ENCODE peak calls at places on chromosomes 12 and 14, in six cellular contexts. One of them, this sample, is unnamed.

GRCh38 chr12:30643366-30643765 is 52.3 kb downstream of the IPO8 start:
- DNase-seq in psoas muscle: no peak
- DNase-seq in activated T-helper 1 cell treated with anti-CD3 and anti-CD28 coated beads, Interleukin-12 subunit alpha, Interleukin-12 subunit beta, Interleukin-2, Interleukin-4 antibody, amounts not matched to agents 30 ng/mL and 10 ng/mL and 1 ng/mL, durations not matched to agents 14 hours and 24 hours and 36 hours: no peak
- DNase-seq in lung: no peak
- DNase-seq in GF-D8: no peak
- DNase-seq in SW480: no peak
- DNase-seq in this sample: peak

GRCh38 chr14:94769413-94770250 is at the start of gene GSC:
- DNase-seq in lung: no peak
- DNase-seq in SW480: peak
- DNase-seq in activated T-helper 1 cell treated with anti-CD3 and anti-CD28 coated beads, Interleukin-12 subunit alpha, Interleukin-12 subunit beta, Interleukin-2, Interleukin-4 antibody, amounts not matched to agents 30 ng/mL and 10 ng/mL and 1 ng/mL, durations not matched to agents 14 hours and 24 hours and 36 hours: no peak
- DNase-seq in psoas muscle: peak
- DNase-seq in GF-D8: no peak
- DNase-seq in this sample: peak

GRCh38 chr14:64692597-64693350 is 11.4 kb upstream of the PLEKHG3 start:
- DNase-seq in lung: no peak
- DNase-seq in SW480: no peak
- DNase-seq in GF-D8: no peak
- DNase-seq in psoas muscle: no peak
- DNase-seq in activated T-helper 1 cell treated with anti-CD3 and anti-CD28 coated beads, Interleukin-12 subunit alpha, Interleukin-12 subunit beta, Interleukin-2, Interleukin-4 antibody, amounts not matched to agents 30 ng/mL and 10 ng/mL and 1 ng/mL, durations not matched to agents 14 hours and 24 hours and 36 hours: no peak
- DNase-seq in this sample: no peak

GRCh38 chr12:110180591-110181005 is 56.4 kb downstream of the IFT81 start:
- DNase-seq in psoas muscle: no peak
- DNase-seq in SW480: no peak
- DNase-seq in GF-D8: no peak
- DNase-seq in activated T-helper 1 cell treated with anti-CD3 and anti-CD28 coated beads, Interleukin-12 subunit alpha, Interleukin-12 subunit beta, Interleukin-2, Interleukin-4 antibody, amounts not matched to agents 30 ng/mL and 10 ng/mL and 1 ng/mL, durations not matched to agents 14 hours and 24 hours and 36 hours: no peak
- DNase-seq in lung: no peak
- DNase-seq in this sample: no peak

GRCh38 chr12:27936196-27936595 is 36.3 kb downstream of the PTHLH start:
- DNase-seq in lung: no peak
- DNase-seq in psoas muscle: no peak
- DNase-seq in GF-D8: no peak
- DNase-seq in SW480: no peak
- DNase-seq in activated T-helper 1 cell treated with anti-CD3 and anti-CD28 coated beads, Interleukin-12 subunit alpha, Interleukin-12 subunit beta, Interleukin-2, Interleukin-4 antibody, amounts not matched to agents 30 ng/mL and 10 ng/mL and 1 ng/mL, durations not matched to agents 14 hours and 24 hours and 36 hours: no peak
- DNase-seq in this sample: no peak

GRCh38 chr12:8088574-8088973 is 6.5 kb downstream of the NECAP1 start:
- DNase-seq in GF-D8: no peak
- DNase-seq in activated T-helper 1 cell treated with anti-CD3 and anti-CD28 coated beads, Interleukin-12 subunit alpha, Interleukin-12 subunit beta, Interleukin-2, Interleukin-4 antibody, amounts not matched to agents 30 ng/mL and 10 ng/mL and 1 ng/mL, durations not matched to agents 14 hours and 24 hours and 36 hours: peak
- DNase-seq in SW480: no peak
- DNase-seq in lung: no peak
- DNase-seq in psoas muscle: no peak
- DNase-seq in this sample: no peak

GRCh38 chr14:29458547-29458946 is 469.1 kb downstream of the PRKD1 start:
- DNase-seq in psoas muscle: no peak
- DNase-seq in GF-D8: no peak
- DNase-seq in SW480: no peak
- DNase-seq in activated T-helper 1 cell treated with anti-CD3 and anti-CD28 coated beads, Interleukin-12 subunit alpha, Interleukin-12 subunit beta, Interleukin-2, Interleukin-4 antibody, amounts not matched to agents 30 ng/mL and 10 ng/mL and 1 ng/mL, durations not matched to agents 14 hours and 24 hours and 36 hours: no peak
- DNase-seq in lung: no peak
- DNase-seq in this sample: no peak

GRCh38 chr12:107654866-107655265 is 30.7 kb upstream of the PWP1 start:
- DNase-seq in lung: no peak
- DNase-seq in SW480: no peak
- DNase-seq in psoas muscle: no peak
- DNase-seq in GF-D8: no peak
- DNase-seq in activated T-helper 1 cell treated with anti-CD3 and anti-CD28 coated beads, Interleukin-12 subunit alpha, Interleukin-12 subunit beta, Interleukin-2, Interleukin-4 antibody, amounts not matched to agents 30 ng/mL and 10 ng/mL and 1 ng/mL, durations not matched to agents 14 hours and 24 hours and 36 hours: no peak
- DNase-seq in this sample: no peak

GRCh38 chr14:81710232-81710845 is 176.7 kb upstream of the SEL1L start:
- DNase-seq in lung: no peak
- DNase-seq in activated T-helper 1 cell treated with anti-CD3 and anti-CD28 coated beads, Interleukin-12 subunit alpha, Interleukin-12 subunit beta, Interleukin-2, Interleukin-4 antibody, amounts not matched to agents 30 ng/mL and 10 ng/mL and 1 ng/mL, durations not matched to agents 14 hours and 24 hours and 36 hours: no peak
- DNase-seq in psoas muscle: no peak
- DNase-seq in SW480: peak
- DNase-seq in GF-D8: no peak
- DNase-seq in this sample: peak

GRCh38 chr14:29354446-29354845 is 573.2 kb downstream of the PRKD1 start:
- DNase-seq in activated T-helper 1 cell treated with anti-CD3 and anti-CD28 coated beads, Interleukin-12 subunit alpha, Interleukin-12 subunit beta, Interleukin-2, Interleukin-4 antibody, amounts not matched to agents 30 ng/mL and 10 ng/mL and 1 ng/mL, durations not matched to agents 14 hours and 24 hours and 36 hours: no peak
- DNase-seq in SW480: no peak
- DNase-seq in GF-D8: no peak
- DNase-seq in lung: no peak
- DNase-seq in psoas muscle: no peak
- DNase-seq in this sample: no peak

GRCh38 chr12:81610955-81611889 is 147.9 kb downstream of the PPFIA2 start:
- DNase-seq in SW480: peak
- DNase-seq in psoas muscle: no peak
- DNase-seq in GF-D8: no peak
- DNase-seq in activated T-helper 1 cell treated with anti-CD3 and anti-CD28 coated beads, Interleukin-12 subunit alpha, Interleukin-12 subunit beta, Interleukin-2, Interleukin-4 antibody, amounts not matched to agents 30 ng/mL and 10 ng/mL and 1 ng/mL, durations not matched to agents 14 hours and 24 hours and 36 hours: no peak
- DNase-seq in lung: no peak
- DNase-seq in this sample: no peak

GRCh38 chr14:93984987-93985410 is 8.6 kb upstream of the ASB2 start:
- DNase-seq in lung: no peak
- DNase-seq in psoas muscle: peak
- DNase-seq in SW480: peak
- DNase-seq in activated T-helper 1 cell treated with anti-CD3 and anti-CD28 coated beads, Interleukin-12 subunit alpha, Interleukin-12 subunit beta, Interleukin-2, Interleukin-4 antibody, amounts not matched to agents 30 ng/mL and 10 ng/mL and 1 ng/mL, durations not matched to agents 14 hours and 24 hours and 36 hours: no peak
- DNase-seq in GF-D8: no peak
- DNase-seq in this sample: peak

GRCh38 chr12:131057722-131058515 is 104.2 kb downstream of the ADGRD1 start:
- DNase-seq in activated T-helper 1 cell treated with anti-CD3 and anti-CD28 coated beads, Interleukin-12 subunit alpha, Interleukin-12 subunit beta, Interleukin-2, Interleukin-4 antibody, amounts not matched to agents 30 ng/mL and 10 ng/mL and 1 ng/mL, durations not matched to agents 14 hours and 24 hours and 36 hours: no peak
- DNase-seq in SW480: no peak
- DNase-seq in GF-D8: no peak
- DNase-seq in lung: no peak
- DNase-seq in psoas muscle: no peak
- DNase-seq in this sample: no peak

GRCh38 chr12:5044420-5045295 is 979 bp downstream of the KCNA5 start:
- DNase-seq in lung: no peak
- DNase-seq in GF-D8: no peak
- DNase-seq in psoas muscle: no peak
- DNase-seq in SW480: no peak
- DNase-seq in activated T-helper 1 cell treated with anti-CD3 and anti-CD28 coated beads, Interleukin-12 subunit alpha, Interleukin-12 subunit beta, Interleukin-2, Interleukin-4 antibody, amounts not matched to agents 30 ng/mL and 10 ng/mL and 1 ng/mL, durations not matched to agents 14 hours and 24 hours and 36 hours: no peak
- DNase-seq in this sample: no peak

GRCh38 chr12:46187023-46187422 is 81.8 kb downstream of the SLC38A1 start:
- DNase-seq in lung: peak
- DNase-seq in psoas muscle: no peak
- DNase-seq in GF-D8: no peak
- DNase-seq in SW480: no peak
- DNase-seq in activated T-helper 1 cell treated with anti-CD3 and anti-CD28 coated beads, Interleukin-12 subunit alpha, Interleukin-12 subunit beta, Interleukin-2, Interleukin-4 antibody, amounts not matched to agents 30 ng/mL and 10 ng/mL and 1 ng/mL, durations not matched to agents 14 hours and 24 hours and 36 hours: no peak
- DNase-seq in this sample: no peak

GRCh38 chr12:13843841-13844240 is 137.6 kb downstream of the GRIN2B start:
- DNase-seq in psoas muscle: no peak
- DNase-seq in GF-D8: no peak
- DNase-seq in SW480: no peak
- DNase-seq in lung: no peak
- DNase-seq in activated T-helper 1 cell treated with anti-CD3 and anti-CD28 coated beads, Interleukin-12 subunit alpha, Interleukin-12 subunit beta, Interleukin-2, Interleukin-4 antibody, amounts not matched to agents 30 ng/mL and 10 ng/mL and 1 ng/mL, durations not matched to agents 14 hours and 24 hours and 36 hours: no peak
- DNase-seq in this sample: no peak

GRCh38 chr14:55586411-55586810 is 6.4 kb downstream of the KTN1 start:
- DNase-seq in activated T-helper 1 cell treated with anti-CD3 and anti-CD28 coated beads, Interleukin-12 subunit alpha, Interleukin-12 subunit beta, Interleukin-2, Interleukin-4 antibody, amounts not matched to agents 30 ng/mL and 10 ng/mL and 1 ng/mL, durations not matched to agents 14 hours and 24 hours and 36 hours: no peak
- DNase-seq in GF-D8: no peak
- DNase-seq in psoas muscle: no peak
- DNase-seq in lung: no peak
- DNase-seq in SW480: no peak
- DNase-seq in this sample: no peak

GRCh38 chr12:89316705-89317139 is 35.6 kb downstream of the DUSP6 start:
- DNase-seq in activated T-helper 1 cell treated with anti-CD3 and anti-CD28 coated beads, Interleukin-12 subunit alpha, Interleukin-12 subunit beta, Interleukin-2, Interleukin-4 antibody, amounts not matched to agents 30 ng/mL and 10 ng/mL and 1 ng/mL, durations not matched to agents 14 hours and 24 hours and 36 hours: no peak
- DNase-seq in GF-D8: no peak
- DNase-seq in lung: no peak
- DNase-seq in psoas muscle: no peak
- DNase-seq in SW480: no peak
- DNase-seq in this sample: no peak

GRCh38 chr12:25054783-25055144 is 105.9 kb upstream of the BCAT1 start:
- DNase-seq in lung: no peak
- DNase-seq in activated T-helper 1 cell treated with anti-CD3 and anti-CD28 coated beads, Interleukin-12 subunit alpha, Interleukin-12 subunit beta, Interleukin-2, Interleukin-4 antibody, amounts not matched to agents 30 ng/mL and 10 ng/mL and 1 ng/mL, durations not matched to agents 14 hours and 24 hours and 36 hours: peak
- DNase-seq in psoas muscle: no peak
- DNase-seq in GF-D8: no peak
- DNase-seq in SW480: no peak
- DNase-seq in this sample: no peak

GRCh38 chr12:60501124-60501729 is 905.4 kb downstream of the SLC16A7 start:
- DNase-seq in GF-D8: no peak
- DNase-seq in lung: no peak
- DNase-seq in psoas muscle: no peak
- DNase-seq in SW480: no peak
- DNase-seq in activated T-helper 1 cell treated with anti-CD3 and anti-CD28 coated beads, Interleukin-12 subunit alpha, Interleukin-12 subunit beta, Interleukin-2, Interleukin-4 antibody, amounts not matched to agents 30 ng/mL and 10 ng/mL and 1 ng/mL, durations not matched to agents 14 hours and 24 hours and 36 hours: no peak
- DNase-seq in this sample: no peak

GRCh38 chr14:89624500-89625156 is 207.6 kb upstream of the FOXN3 start:
- DNase-seq in activated T-helper 1 cell treated with anti-CD3 and anti-CD28 coated beads, Interleukin-12 subunit alpha, Interleukin-12 subunit beta, Interleukin-2, Interleukin-4 antibody, amounts not matched to agents 30 ng/mL and 10 ng/mL and 1 ng/mL, durations not matched to agents 14 hours and 24 hours and 36 hours: no peak
- DNase-seq in SW480: no peak
- DNase-seq in lung: no peak
- DNase-seq in psoas muscle: no peak
- DNase-seq in GF-D8: no peak
- DNase-seq in this sample: no peak

GRCh38 chr12:93573552-93574223 is 1.2 kb downstream of the SOCS2 start:
- DNase-seq in SW480: no peak
- DNase-seq in lung: no peak
- DNase-seq in GF-D8: no peak
- DNase-seq in psoas muscle: no peak
- DNase-seq in activated T-helper 1 cell treated with anti-CD3 and anti-CD28 coated beads, Interleukin-12 subunit alpha, Interleukin-12 subunit beta, Interleukin-2, Interleukin-4 antibody, amounts not matched to agents 30 ng/mL and 10 ng/mL and 1 ng/mL, durations not matched to agents 14 hours and 24 hours and 36 hours: no peak
- DNase-seq in this sample: no peak

GRCh38 chr14:77037886-77038511 is 9.5 kb upstream of the IRF2BPL start:
- DNase-seq in activated T-helper 1 cell treated with anti-CD3 and anti-CD28 coated beads, Interleukin-12 subunit alpha, Interleukin-12 subunit beta, Interleukin-2, Interleukin-4 antibody, amounts not matched to agents 30 ng/mL and 10 ng/mL and 1 ng/mL, durations not matched to agents 14 hours and 24 hours and 36 hours: peak
- DNase-seq in GF-D8: no peak
- DNase-seq in SW480: no peak
- DNase-seq in psoas muscle: no peak
- DNase-seq in lung: no peak
- DNase-seq in this sample: peak

GRCh38 chr14:103530390-103530789 is 1.4 kb downstream of the TRMT61A start:
- DNase-seq in psoas muscle: peak
- DNase-seq in SW480: no peak
- DNase-seq in lung: no peak
- DNase-seq in activated T-helper 1 cell treated with anti-CD3 and anti-CD28 coated beads, Interleukin-12 subunit alpha, Interleukin-12 subunit beta, Interleukin-2, Interleukin-4 antibody, amounts not matched to agents 30 ng/mL and 10 ng/mL and 1 ng/mL, durations not matched to agents 14 hours and 24 hours and 36 hours: no peak
- DNase-seq in GF-D8: no peak
- DNase-seq in this sample: no peak

GRCh38 chr14:58027904-58028303 is 124.1 kb downstream of the ARMH4 start:
- DNase-seq in psoas muscle: no peak
- DNase-seq in GF-D8: no peak
- DNase-seq in activated T-helper 1 cell treated with anti-CD3 and anti-CD28 coated beads, Interleukin-12 subunit alpha, Interleukin-12 subunit beta, Interleukin-2, Interleukin-4 antibody, amounts not matched to agents 30 ng/mL and 10 ng/mL and 1 ng/mL, durations not matched to agents 14 hours and 24 hours and 36 hours: no peak
- DNase-seq in SW480: no peak
- DNase-seq in lung: no peak
- DNase-seq in this sample: no peak

This sample was measured in HTR-8/SVneo.